ENCODE peak calls at places on chromosomes 5 and 9, in nine cellular contexts. One of them, this sample, is unnamed.

GRCh38 chr5:50445281-50445949 is 4.3 kb upstream of the EMB start:
- DNase-seq in HFFc6: no peak
- DNase-seq in HTR-8/SVneo: no peak
- DNase-seq in glomerular endothelial cell: no peak
- DNase-seq in natural killer cell treated with Interleukin-12 subunit alpha and Interleukin-12 subunit beta and Interleukin-15 and Interleukin-18, amount 100 ng/mL, for 72 hours: no peak
- DNase-seq in EL: no peak
- DNase-seq in activated T-helper 1 cell treated with anti-CD3 and anti-CD28 coated beads, Interleukin-2, amount 50 U/mL, for 16 hours: no peak
- DNase-seq in myocyte: no peak
- DNase-seq in foreskin fibroblast: no peak
- DNase-seq in this sample: no peak

GRCh38 chr5:66232701-66233100 is 88.6 kb downstream of the SREK1 start:
- DNase-seq in EL: no peak
- DNase-seq in HFFc6: no peak
- DNase-seq in glomerular endothelial cell: no peak
- DNase-seq in activated T-helper 1 cell treated with anti-CD3 and anti-CD28 coated beads, Interleukin-2, amount 50 U/mL, for 16 hours: no peak
- DNase-seq in foreskin fibroblast: no peak
- DNase-seq in natural killer cell treated with Interleukin-12 subunit alpha and Interleukin-12 subunit beta and Interleukin-15 and Interleukin-18, amount 100 ng/mL, for 72 hours: no peak
- DNase-seq in myocyte: no peak
- DNase-seq in HTR-8/SVneo: no peak
- DNase-seq in this sample: no peak

GRCh38 chr9:88959727-88960469 is 31.4 kb upstream of the S1PR3 start:
- DNase-seq in myocyte: no peak
- DNase-seq in glomerular endothelial cell: no peak
- DNase-seq in HTR-8/SVneo: no peak
- DNase-seq in EL: no peak
- DNase-seq in foreskin fibroblast: no peak
- DNase-seq in activated T-helper 1 cell treated with anti-CD3 and anti-CD28 coated beads, Interleukin-2, amount 50 U/mL, for 16 hours: no peak
- DNase-seq in HFFc6: no peak
- DNase-seq in natural killer cell treated with Interleukin-12 subunit alpha and Interleukin-12 subunit beta and Interleukin-15 and Interleukin-18, amount 100 ng/mL, for 72 hours: no peak
- DNase-seq in this sample: no peak

GRCh38 chr5:84673785-84674184 is 289.1 kb upstream of the EDIL3 start:
- DNase-seq in natural killer cell treated with Interleukin-12 subunit alpha and Interleukin-12 subunit beta and Interleukin-15 and Interleukin-18, amount 100 ng/mL, for 72 hours: no peak
- DNase-seq in myocyte: peak
- DNase-seq in foreskin fibroblast: no peak
- DNase-seq in HFFc6: no peak
- DNase-seq in EL: no peak
- DNase-seq in activated T-helper 1 cell treated with anti-CD3 and anti-CD28 coated beads, Interleukin-2, amount 50 U/mL, for 16 hours: no peak
- DNase-seq in glomerular endothelial cell: no peak
- DNase-seq in HTR-8/SVneo: no peak
- DNase-seq in this sample: no peak

GRCh38 chr5:120160120-120160895 is 303.8 kb upstream of the PRR16 start:
- DNase-seq in EL: peak
- DNase-seq in glomerular endothelial cell: no peak
- DNase-seq in activated T-helper 1 cell treated with anti-CD3 and anti-CD28 coated beads, Interleukin-2, amount 50 U/mL, for 16 hours: no peak
- DNase-seq in foreskin fibroblast: peak
- DNase-seq in natural killer cell treated with Interleukin-12 subunit alpha and Interleukin-12 subunit beta and Interleukin-15 and Interleukin-18, amount 100 ng/mL, for 72 hours: no peak
- DNase-seq in HFFc6: peak
- DNase-seq in myocyte: no peak
- DNase-seq in HTR-8/SVneo: no peak
- DNase-seq in this sample: no peak

GRCh38 chr9:133835273-133835901 is 97.2 kb upstream of the SARDH start:
- DNase-seq in HTR-8/SVneo: no peak
- DNase-seq in natural killer cell treated with Interleukin-12 subunit alpha and Interleukin-12 subunit beta and Interleukin-15 and Interleukin-18, amount 100 ng/mL, for 72 hours: no peak
- DNase-seq in myocyte: no peak
- DNase-seq in foreskin fibroblast: no peak
- DNase-seq in glomerular endothelial cell: no peak
- DNase-seq in EL: no peak
- DNase-seq in activated T-helper 1 cell treated with anti-CD3 and anti-CD28 coated beads, Interleukin-2, amount 50 U/mL, for 16 hours: no peak
- DNase-seq in HFFc6: no peak
- DNase-seq in this sample: no peak

GRCh38 chr5:151288180-151288579 is 15.4 kb downstream of the SLC36A3 start:
- DNase-seq in myocyte: no peak
- DNase-seq in natural killer cell treated with Interleukin-12 subunit alpha and Interleukin-12 subunit beta and Interleukin-15 and Interleukin-18, amount 100 ng/mL, for 72 hours: no peak
- DNase-seq in HTR-8/SVneo: no peak
- DNase-seq in activated T-helper 1 cell treated with anti-CD3 and anti-CD28 coated beads, Interleukin-2, amount 50 U/mL, for 16 hours: no peak
- DNase-seq in foreskin fibroblast: no peak
- DNase-seq in EL: no peak
- DNase-seq in glomerular endothelial cell: no peak
- DNase-seq in HFFc6: no peak
- DNase-seq in this sample: no peak

GRCh38 chr5:163595851-163596399 is 90.5 kb downstream of the MAT2B start:
- DNase-seq in HFFc6: no peak
- DNase-seq in EL: no peak
- DNase-seq in activated T-helper 1 cell treated with anti-CD3 and anti-CD28 coated beads, Interleukin-2, amount 50 U/mL, for 16 hours: no peak
- DNase-seq in myocyte: no peak
- DNase-seq in glomerular endothelial cell: no peak
- DNase-seq in HTR-8/SVneo: no peak
- DNase-seq in natural killer cell treated with Interleukin-12 subunit alpha and Interleukin-12 subunit beta and Interleukin-15 and Interleukin-18, amount 100 ng/mL, for 72 hours: no peak
- DNase-seq in foreskin fibroblast: no peak
- DNase-seq in this sample: no peak

GRCh38 chr5:173984218-173984617 is 4.8 kb upstream of the C5orf47 start:
- DNase-seq in myocyte: peak
- DNase-seq in HTR-8/SVneo: no peak
- DNase-seq in natural killer cell treated with Interleukin-12 subunit alpha and Interleukin-12 subunit beta and Interleukin-15 and Interleukin-18, amount 100 ng/mL, for 72 hours: no peak
- DNase-seq in EL: peak
- DNase-seq in foreskin fibroblast: peak
- DNase-seq in HFFc6: peak
- DNase-seq in activated T-helper 1 cell treated with anti-CD3 and anti-CD28 coated beads, Interleukin-2, amount 50 U/mL, for 16 hours: no peak
- DNase-seq in glomerular endothelial cell: no peak
- DNase-seq in this sample: no peak

GRCh38 chr5:176640616-176641015 is 6.7 kb upstream of the TSPAN17 start:
- DNase-seq in activated T-helper 1 cell treated with anti-CD3 and anti-CD28 coated beads, Interleukin-2, amount 50 U/mL, for 16 hours: no peak
- DNase-seq in natural killer cell treated with Interleukin-12 subunit alpha and Interleukin-12 subunit beta and Interleukin-15 and Interleukin-18, amount 100 ng/mL, for 72 hours: no peak
- DNase-seq in glomerular endothelial cell: no peak
- DNase-seq in HTR-8/SVneo: no peak
- DNase-seq in EL: no peak
- DNase-seq in foreskin fibroblast: no peak
- DNase-seq in HFFc6: no peak
- DNase-seq in myocyte: no peak
- DNase-seq in this sample: no peak

GRCh38 chr9:3497857-3498256 is 27.9 kb downstream of the RFX3 start:
- DNase-seq in natural killer cell treated with Interleukin-12 subunit alpha and Interleukin-12 subunit beta and Interleukin-15 and Interleukin-18, amount 100 ng/mL, for 72 hours: no peak
- DNase-seq in HTR-8/SVneo: no peak
- DNase-seq in myocyte: no peak
- DNase-seq in HFFc6: no peak
- DNase-seq in foreskin fibroblast: no peak
- DNase-seq in glomerular endothelial cell: no peak
- DNase-seq in activated T-helper 1 cell treated with anti-CD3 and anti-CD28 coated beads, Interleukin-2, amount 50 U/mL, for 16 hours: no peak
- DNase-seq in EL: no peak
- DNase-seq in this sample: no peak

GRCh38 chr9:127189628-127190027 is 67.2 kb upstream of the ANGPTL2 start:
- DNase-seq in glomerular endothelial cell: no peak
- DNase-seq in HTR-8/SVneo: no peak
- DNase-seq in foreskin fibroblast: no peak
- DNase-seq in natural killer cell treated with Interleukin-12 subunit alpha and Interleukin-12 subunit beta and Interleukin-15 and Interleukin-18, amount 100 ng/mL, for 72 hours: peak
- DNase-seq in myocyte: no peak
- DNase-seq in EL: no peak
- DNase-seq in HFFc6: no peak
- DNase-seq in activated T-helper 1 cell treated with anti-CD3 and anti-CD28 coated beads, Interleukin-2, amount 50 U/mL, for 16 hours: no peak
- DNase-seq in this sample: no peak

GRCh38 chr5:91443028-91443427 is 59.9 kb upstream of the ARRDC3 start:
- DNase-seq in activated T-helper 1 cell treated with anti-CD3 and anti-CD28 coated beads, Interleukin-2, amount 50 U/mL, for 16 hours: no peak
- DNase-seq in EL: peak
- DNase-seq in glomerular endothelial cell: no peak
- DNase-seq in myocyte: peak
- DNase-seq in HFFc6: peak
- DNase-seq in foreskin fibroblast: peak
- DNase-seq in natural killer cell treated with Interleukin-12 subunit alpha and Interleukin-12 subunit beta and Interleukin-15 and Interleukin-18, amount 100 ng/mL, for 72 hours: no peak
- DNase-seq in HTR-8/SVneo: no peak
- DNase-seq in this sample: no peak

GRCh38 chr9:103203172-103203571 is 208.0 kb downstream of the CYLC2 start:
- DNase-seq in foreskin fibroblast: no peak
- DNase-seq in myocyte: no peak
- DNase-seq in glomerular endothelial cell: no peak
- DNase-seq in EL: no peak
- DNase-seq in HTR-8/SVneo: no peak
- DNase-seq in HFFc6: no peak
- DNase-seq in activated T-helper 1 cell treated with anti-CD3 and anti-CD28 coated beads, Interleukin-2, amount 50 U/mL, for 16 hours: no peak
- DNase-seq in natural killer cell treated with Interleukin-12 subunit alpha and Interleukin-12 subunit beta and Interleukin-15 and Interleukin-18, amount 100 ng/mL, for 72 hours: no peak
- DNase-seq in this sample: no peak

GRCh38 chr5:109739741-109740140 is 50.0 kb downstream of the MAN2A1 start:
- DNase-seq in HTR-8/SVneo: peak
- DNase-seq in myocyte: peak
- DNase-seq in glomerular endothelial cell: no peak
- DNase-seq in HFFc6: peak
- DNase-seq in EL: peak
- DNase-seq in activated T-helper 1 cell treated with anti-CD3 and anti-CD28 coated beads, Interleukin-2, amount 50 U/mL, for 16 hours: no peak
- DNase-seq in foreskin fibroblast: peak
- DNase-seq in natural killer cell treated with Interleukin-12 subunit alpha and Interleukin-12 subunit beta and Interleukin-15 and Interleukin-18, amount 100 ng/mL, for 72 hours: no peak
- DNase-seq in this sample: no peak

GRCh38 chr5:40594811-40595210 is 84.9 kb upstream of the PTGER4 start:
- DNase-seq in natural killer cell treated with Interleukin-12 subunit alpha and Interleukin-12 subunit beta and Interleukin-15 and Interleukin-18, amount 100 ng/mL, for 72 hours: no peak
- DNase-seq in myocyte: no peak
- DNase-seq in HTR-8/SVneo: no peak
- DNase-seq in EL: peak
- DNase-seq in glomerular endothelial cell: no peak
- DNase-seq in activated T-helper 1 cell treated with anti-CD3 and anti-CD28 coated beads, Interleukin-2, amount 50 U/mL, for 16 hours: no peak
- DNase-seq in HFFc6: no peak
- DNase-seq in foreskin fibroblast: peak
- DNase-seq in this sample: no peak

GRCh38 chr5:134224905-134225779 is 731 bp downstream of the PPP2CA start:
- DNase-seq in myocyte: peak
- DNase-seq in foreskin fibroblast: peak
- DNase-seq in activated T-helper 1 cell treated with anti-CD3 and anti-CD28 coated beads, Interleukin-2, amount 50 U/mL, for 16 hours: peak
- DNase-seq in glomerular endothelial cell: peak
- DNase-seq in EL: peak
- DNase-seq in HTR-8/SVneo: peak
- DNase-seq in natural killer cell treated with Interleukin-12 subunit alpha and Interleukin-12 subunit beta and Interleukin-15 and Interleukin-18, amount 100 ng/mL, for 72 hours: peak
- DNase-seq in HFFc6: peak
- DNase-seq in this sample: peak

GRCh38 chr5:138981606-138982005 is 106.5 kb upstream of the LRRTM2 start:
- DNase-seq in HTR-8/SVneo: no peak
- DNase-seq in HFFc6: peak
- DNase-seq in EL: no peak
- DNase-seq in myocyte: peak
- DNase-seq in activated T-helper 1 cell treated with anti-CD3 and anti-CD28 coated beads, Interleukin-2, amount 50 U/mL, for 16 hours: no peak
- DNase-seq in glomerular endothelial cell: no peak
- DNase-seq in natural killer cell treated with Interleukin-12 subunit alpha and Interleukin-12 subunit beta and Interleukin-15 and Interleukin-18, amount 100 ng/mL, for 72 hours: no peak
- DNase-seq in foreskin fibroblast: peak
- DNase-seq in this sample: no peak

GRCh38 chr9:108709126-108709525 is 146.7 kb downstream of the ACTL7B start:
- DNase-seq in natural killer cell treated with Interleukin-12 subunit alpha and Interleukin-12 subunit beta and Interleukin-15 and Interleukin-18, amount 100 ng/mL, for 72 hours: no peak
- DNase-seq in EL: no peak
- DNase-seq in HTR-8/SVneo: no peak
- DNase-seq in myocyte: no peak
- DNase-seq in foreskin fibroblast: no peak
- DNase-seq in HFFc6: no peak
- DNase-seq in activated T-helper 1 cell treated with anti-CD3 and anti-CD28 coated beads, Interleukin-2, amount 50 U/mL, for 16 hours: no peak
- DNase-seq in glomerular endothelial cell: no peak
- DNase-seq in this sample: no peak

GRCh38 chr9:11457809-11458785 is 845.3 kb upstream of the PTPRD start:
- DNase-seq in glomerular endothelial cell: no peak
- DNase-seq in natural killer cell treated with Interleukin-12 subunit alpha and Interleukin-12 subunit beta and Interleukin-15 and Interleukin-18, amount 100 ng/mL, for 72 hours: no peak
- DNase-seq in HFFc6: no peak
- DNase-seq in foreskin fibroblast: peak
- DNase-seq in activated T-helper 1 cell treated with anti-CD3 and anti-CD28 coated beads, Interleukin-2, amount 50 U/mL, for 16 hours: no peak
- DNase-seq in myocyte: peak
- DNase-seq in EL: no peak
- DNase-seq in HTR-8/SVneo: no peak
- DNase-seq in this sample: no peak

GRCh38 chr9:116383956-116384355 is 230.4 kb downstream of the PAPPA start:
- DNase-seq in activated T-helper 1 cell treated with anti-CD3 and anti-CD28 coated beads, Interleukin-2, amount 50 U/mL, for 16 hours: no peak
- DNase-seq in natural killer cell treated with Interleukin-12 subunit alpha and Interleukin-12 subunit beta and Interleukin-15 and Interleukin-18, amount 100 ng/mL, for 72 hours: no peak
- DNase-seq in EL: no peak
- DNase-seq in foreskin fibroblast: peak
- DNase-seq in myocyte: no peak
- DNase-seq in glomerular endothelial cell: no peak
- DNase-seq in HTR-8/SVneo: no peak
- DNase-seq in HFFc6: no peak
- DNase-seq in this sample: no peak

GRCh38 chr9:68894502-68894901 is 119.4 kb downstream of the PRKACG start:
- DNase-seq in foreskin fibroblast: no peak
- DNase-seq in HFFc6: no peak
- DNase-seq in activated T-helper 1 cell treated with anti-CD3 and anti-CD28 coated beads, Interleukin-2, amount 50 U/mL, for 16 hours: no peak
- DNase-seq in EL: no peak
- DNase-seq in HTR-8/SVneo: no peak
- DNase-seq in natural killer cell treated with Interleukin-12 subunit alpha and Interleukin-12 subunit beta and Interleukin-15 and Interleukin-18, amount 100 ng/mL, for 72 hours: no peak
- DNase-seq in glomerular endothelial cell: no peak
- DNase-seq in myocyte: no peak
- DNase-seq in this sample: no peak

GRCh38 chr9:91764661-91765060 is 185.4 kb downstream of the ROR2 start:
- DNase-seq in natural killer cell treated with Interleukin-12 subunit alpha and Interleukin-12 subunit beta and Interleukin-15 and Interleukin-18, amount 100 ng/mL, for 72 hours: no peak
- DNase-seq in HTR-8/SVneo: no peak
- DNase-seq in HFFc6: no peak
- DNase-seq in foreskin fibroblast: no peak
- DNase-seq in EL: no peak
- DNase-seq in activated T-helper 1 cell treated with anti-CD3 and anti-CD28 coated beads, Interleukin-2, amount 50 U/mL, for 16 hours: no peak
- DNase-seq in myocyte: no peak
- DNase-seq in glomerular endothelial cell: no peak
- DNase-seq in this sample: no peak

GRCh38 chr5:57007349-57007748 is 55.4 kb upstream of the MIER3 start:
- DNase-seq in natural killer cell treated with Interleukin-12 subunit alpha and Interleukin-12 subunit beta and Interleukin-15 and Interleukin-18, amount 100 ng/mL, for 72 hours: no peak
- DNase-seq in HTR-8/SVneo: no peak
- DNase-seq in EL: no peak
- DNase-seq in foreskin fibroblast: no peak
- DNase-seq in myocyte: no peak
- DNase-seq in activated T-helper 1 cell treated with anti-CD3 and anti-CD28 coated beads, Interleukin-2, amount 50 U/mL, for 16 hours: no peak
- DNase-seq in glomerular endothelial cell: no peak
- DNase-seq in HFFc6: no peak
- DNase-seq in this sample: no peak

GRCh38 chr5:151213803-151214613 is 9.9 kb downstream of the CCDC69 start:
- DNase-seq in foreskin fibroblast: peak
- DNase-seq in myocyte: no peak
- DNase-seq in HTR-8/SVneo: peak
- DNase-seq in HFFc6: no peak
- DNase-seq in EL: peak
- DNase-seq in natural killer cell treated with Interleukin-12 subunit alpha and Interleukin-12 subunit beta and Interleukin-15 and Interleukin-18, amount 100 ng/mL, for 72 hours: peak
- DNase-seq in glomerular endothelial cell: no peak
- DNase-seq in activated T-helper 1 cell treated with anti-CD3 and anti-CD28 coated beads, Interleukin-2, amount 50 U/mL, for 16 hours: peak
- DNase-seq in this sample: no peak

GRCh38 chr9:89892053-89892419 is 287.2 kb downstream of the GADD45G start:
- DNase-seq in natural killer cell treated with Interleukin-12 subunit alpha and Interleukin-12 subunit beta and Interleukin-15 and Interleukin-18, amount 100 ng/mL, for 72 hours: no peak
- DNase-seq in activated T-helper 1 cell treated with anti-CD3 and anti-CD28 coated beads, Interleukin-2, amount 50 U/mL, for 16 hours: no peak
- DNase-seq in foreskin fibroblast: no peak
- DNase-seq in HFFc6: no peak
- DNase-seq in myocyte: no peak
- DNase-seq in EL: no peak
- DNase-seq in glomerular endothelial cell: no peak
- DNase-seq in HTR-8/SVneo: no peak
- DNase-seq in this sample: no peak

GRCh38 chr9:28925184-28925583 is 1351.9 kb upstream of the C9orf72 start:
- DNase-seq in natural killer cell treated with Interleukin-12 subunit alpha and Interleukin-12 subunit beta and Interleukin-15 and Interleukin-18, amount 100 ng/mL, for 72 hours: no peak
- DNase-seq in EL: no peak
- DNase-seq in myocyte: no peak
- DNase-seq in foreskin fibroblast: no peak
- DNase-seq in HFFc6: no peak
- DNase-seq in glomerular endothelial cell: no peak
- DNase-seq in HTR-8/SVneo: no peak
- DNase-seq in activated T-helper 1 cell treated with anti-CD3 and anti-CD28 coated beads, Interleukin-2, amount 50 U/mL, for 16 hours: no peak
- DNase-seq in this sample: no peak

GRCh38 chr5:95976606-95977005 is 15.0 kb upstream of the ELL2 start:
- DNase-seq in HTR-8/SVneo: no peak
- DNase-seq in HFFc6: no peak
- DNase-seq in foreskin fibroblast: no peak
- DNase-seq in EL: no peak
- DNase-seq in activated T-helper 1 cell treated with anti-CD3 and anti-CD28 coated beads, Interleukin-2, amount 50 U/mL, for 16 hours: no peak
- DNase-seq in myocyte: no peak
- DNase-seq in glomerular endothelial cell: no peak
- DNase-seq in natural killer cell treated with Interleukin-12 subunit alpha and Interleukin-12 subunit beta and Interleukin-15 and Interleukin-18, amount 100 ng/mL, for 72 hours: no peak
- DNase-seq in this sample: no peak

GRCh38 chr5:73266925-73267775 is 94.2 kb downstream of the TMEM174 start:
- DNase-seq in natural killer cell treated with Interleukin-12 subunit alpha and Interleukin-12 subunit beta and Interleukin-15 and Interleukin-18, amount 100 ng/mL, for 72 hours: no peak
- DNase-seq in myocyte: no peak
- DNase-seq in EL: peak
- DNase-seq in activated T-helper 1 cell treated with anti-CD3 and anti-CD28 coated beads, Interleukin-2, amount 50 U/mL, for 16 hours: no peak
- DNase-seq in foreskin fibroblast: peak
- DNase-seq in HTR-8/SVneo: no peak
- DNase-seq in HFFc6: peak
- DNase-seq in glomerular endothelial cell: no peak
- DNase-seq in this sample: no peak

GRCh38 chr5:94174748-94175411 is 433.5 kb upstream of the POU5F2 start:
- DNase-seq in natural killer cell treated with Interleukin-12 subunit alpha and Interleukin-12 subunit beta and Interleukin-15 and Interleukin-18, amount 100 ng/mL, for 72 hours: no peak
- DNase-seq in myocyte: no peak
- DNase-seq in HFFc6: peak
- DNase-seq in EL: peak
- DNase-seq in HTR-8/SVneo: peak
- DNase-seq in foreskin fibroblast: peak
- DNase-seq in activated T-helper 1 cell treated with anti-CD3 and anti-CD28 coated beads, Interleukin-2, amount 50 U/mL, for 16 hours: no peak
- DNase-seq in glomerular endothelial cell: no peak
- DNase-seq in this sample: no peak

GRCh38 chr5:170278611-170279500 is 18.7 kb downstream of the LCP2 start:
- DNase-seq in HFFc6: no peak
- DNase-seq in activated T-helper 1 cell treated with anti-CD3 and anti-CD28 coated beads, Interleukin-2, amount 50 U/mL, for 16 hours: peak
- DNase-seq in natural killer cell treated with Interleukin-12 subunit alpha and Interleukin-12 subunit beta and Interleukin-15 and Interleukin-18, amount 100 ng/mL, for 72 hours: peak
- DNase-seq in foreskin fibroblast: no peak
- DNase-seq in HTR-8/SVneo: no peak
- DNase-seq in glomerular endothelial cell: no peak
- DNase-seq in EL: no peak
- DNase-seq in myocyte: no peak
- DNase-seq in this sample: no peak